ENCODE peak calls at places on chromosomes 7 and 10, in nine cellular contexts. M is WERI-Rb-1, A is RWPE1, T is testis, H is SJSA1, N is substantia nigra, I is heart right ventricle, B is iPS DF 6.9, O is fibroblast of lung. E is an unnamed sample.

GRCh38 chr10:15035385-15036301 is 8.1 kb upstream of the OLAH start:
- DNase-seq in M (no peak), A (no peak), T (no peak), H (peak), N (peak), I (peak), B (no peak), O (peak), E (no peak)

GRCh38 chr10:73837072-73837471 is 25.7 kb upstream of the NDST2 start:
- DNase-seq in M (no peak), A (no peak), T (no peak), H (no peak), N (no peak), I (no peak), B (no peak), O (peak), E (no peak)

GRCh38 chr10:45040921-45041320 is 40.2 kb downstream of the ZNF22 start:
- DNase-seq in M (no peak), A (no peak), T (no peak), H (no peak), N (no peak), I (no peak), B (no peak), O (peak), E (no peak)

GRCh38 chr7:73704640-73705550 is 14.6 kb downstream of the STX1A start:
- DNase-seq in M (peak), A (peak), T (no peak), H (no peak), N (no peak), I (no peak), B (no peak), O (peak), E (no peak)

GRCh38 chr10:75401569-75402485 is at the start of gene ZNF503:
- DNase-seq in M (peak), A (peak), T (peak), H (peak), N (peak), I (peak), B (no peak), O (peak), E (peak)

GRCh38 chr10:21175797-21176196 is 278.7 kb upstream of the NEBL start:
- DNase-seq in M (no peak), A (no peak), T (no peak), H (no peak), N (no peak), I (no peak), B (no peak), O (no peak), E (no peak)

GRCh38 chr10:109259293-109259692 is 664.0 kb downstream of the XPNPEP1 start:
- DNase-seq in M (no peak), A (no peak), T (no peak), H (no peak), N (no peak), I (no peak), B (no peak), O (peak), E (no peak)

GRCh38 chr7:155568335-155568660 is 21.9 kb upstream of the CNPY1 start:
- DNase-seq in M (no peak), A (no peak), T (no peak), H (no peak), N (no peak), I (no peak), B (no peak), O (no peak), E (no peak)

GRCh38 chr7:1400351-1400750 is 58.9 kb downstream of the MICALL2 start:
- DNase-seq in M (no peak), A (no peak), T (no peak), H (no peak), N (no peak), I (no peak), B (no peak), O (no peak), E (no peak)

GRCh38 chr10:95474228-95475002 is 86.8 kb downstream of the SORBS1 start:
- DNase-seq in M (no peak), A (peak), T (peak), H (no peak), N (no peak), I (peak), B (no peak), O (peak), E (no peak)

GRCh38 chr7:45089314-45089891 is 634 bp upstream of the NACAD start:
- DNase-seq in M (peak), A (peak), T (peak), H (peak), N (peak), I (peak), B (peak), O (peak), E (peak)

GRCh38 chr10:11270858-11271179 is 253.1 kb downstream of the CELF2 start:
- DNase-seq in M (no peak), A (no peak), T (no peak), H (no peak), N (no peak), I (no peak), B (no peak), O (no peak), E (no peak)

GRCh38 chr7:71271203-71271602 is 139.3 kb downstream of the GALNT17 start:
- DNase-seq in M (no peak), A (no peak), T (no peak), H (no peak), N (no peak), I (no peak), B (no peak), O (no peak), E (no peak)

GRCh38 chr7:7254908-7255307 is 72.6 kb downstream of the C1GALT1 start:
- DNase-seq in M (no peak), A (no peak), T (no peak), H (no peak), N (no peak), I (no peak), B (no peak), O (no peak), E (no peak)

GRCh38 chr7:519429-519973 is at the start of gene PDGFA:
- DNase-seq in M (no peak), A (no peak), T (no peak), H (no peak), N (no peak), I (no peak), B (no peak), O (peak), E (no peak)

GRCh38 chr7:35565927-35566326 is 129.0 kb downstream of the HERPUD2 start:
- DNase-seq in M (no peak), A (no peak), T (no peak), H (no peak), N (no peak), I (no peak), B (no peak), O (no peak), E (no peak)

GRCh38 chr10:89175821-89176220 is 31.3 kb downstream of the CH25H start:
- DNase-seq in M (no peak), A (no peak), T (no peak), H (no peak), N (no peak), I (no peak), B (no peak), O (no peak), E (no peak)

GRCh38 chr7:43584200-43584586 is 1.3 kb downstream of the STK17A start:
- DNase-seq in M (no peak), A (no peak), T (no peak), H (peak), N (no peak), I (peak), B (no peak), O (peak), E (no peak)

GRCh38 chr10:22505923-22506685 is 160.8 kb downstream of the SPAG6 start:
- DNase-seq in M (no peak), A (no peak), T (peak), H (no peak), N (no peak), I (no peak), B (no peak), O (peak), E (peak)

GRCh38 chr7:128164061-128164954 is 76.8 kb upstream of the LEP start:
- DNase-seq in M (no peak), A (peak), T (no peak), H (peak), N (no peak), I (no peak), B (no peak), O (peak), E (peak)

GRCh38 chr7:87213801-87214200 is 5.7 kb downstream of the TMEM243 start:
- DNase-seq in M (no peak), A (no peak), T (no peak), H (peak), N (no peak), I (no peak), B (no peak), O (no peak), E (no peak)

GRCh38 chr10:100817268-100817839 is 72.0 kb downstream of the PAX2 start:
- DNase-seq in M (peak), A (no peak), T (no peak), H (no peak), N (no peak), I (no peak), B (no peak), O (no peak), E (no peak)

GRCh38 chr7:43530553-43531410 is 52.1 kb upstream of the STK17A start:
- DNase-seq in M (no peak), A (no peak), T (no peak), H (no peak), N (no peak), I (no peak), B (no peak), O (no peak), E (no peak)

GRCh38 chr10:100970914-100971811 is 1.9 kb downstream of the SEMA4G start:
- DNase-seq in M (no peak), A (no peak), T (peak), H (no peak), N (no peak), I (no peak), B (no peak), O (no peak), E (no peak)

DNA sequence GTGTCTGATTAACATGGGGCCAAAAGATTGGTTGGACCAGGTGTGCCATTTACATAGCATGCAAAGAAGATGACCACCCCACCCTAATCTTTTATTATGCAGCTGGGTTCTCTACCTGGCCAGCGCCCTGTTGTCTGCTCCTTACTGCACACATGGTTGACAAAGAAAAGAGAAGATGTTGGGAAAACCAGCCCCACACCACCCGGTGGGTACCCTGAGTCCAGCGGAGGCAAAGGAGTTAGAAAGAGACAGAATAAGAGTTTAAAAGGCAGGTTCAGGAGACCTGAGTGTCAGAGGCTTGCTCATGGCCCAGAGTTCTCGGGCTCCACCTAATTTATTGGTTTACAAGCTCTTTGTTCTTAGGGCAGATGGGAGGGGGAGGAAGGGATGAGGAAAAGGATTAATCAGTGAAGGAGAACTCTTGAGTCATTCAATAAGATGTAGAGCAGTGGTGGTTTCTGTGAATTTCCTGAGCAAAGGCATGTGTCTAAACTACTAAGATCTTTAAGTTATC is 24.1 kb upstream of the ABCA13 start:
- DNase-seq in M (no peak), A (no peak), T (no peak), H (no peak), N (no peak), I (no peak), B (no peak), O (no peak), E (peak)
- H3K27ac ChIP-seq in M (no peak), A (no peak), T (no peak), H (no peak), N (no peak), I (no peak), B (no peak), O (no peak), E (peak)

GRCh38 chr10:27663611-27664010 is 82.0 kb downstream of the MKX start:
- DNase-seq in M (no peak), A (no peak), T (no peak), H (no peak), N (no peak), I (no peak), B (no peak), O (no peak), E (no peak)
- H3K27ac ChIP-seq in M (no peak), A (no peak), T (no peak), H (no peak), N (no peak), I (no peak), B (no peak), O (no peak), E (no peak)

GRCh38 chr10:86959737-86960002 is 1.3 kb downstream of the SNCG start:
- DNase-seq in M (no peak), A (no peak), T (peak), H (no peak), N (no peak), I (no peak), B (no peak), O (no peak), E (no peak)
- H3K27ac ChIP-seq in M (no peak), A (peak), T (peak), H (peak), N (no peak), I (peak), B (no peak), O (no peak), E (peak)

DNA sequence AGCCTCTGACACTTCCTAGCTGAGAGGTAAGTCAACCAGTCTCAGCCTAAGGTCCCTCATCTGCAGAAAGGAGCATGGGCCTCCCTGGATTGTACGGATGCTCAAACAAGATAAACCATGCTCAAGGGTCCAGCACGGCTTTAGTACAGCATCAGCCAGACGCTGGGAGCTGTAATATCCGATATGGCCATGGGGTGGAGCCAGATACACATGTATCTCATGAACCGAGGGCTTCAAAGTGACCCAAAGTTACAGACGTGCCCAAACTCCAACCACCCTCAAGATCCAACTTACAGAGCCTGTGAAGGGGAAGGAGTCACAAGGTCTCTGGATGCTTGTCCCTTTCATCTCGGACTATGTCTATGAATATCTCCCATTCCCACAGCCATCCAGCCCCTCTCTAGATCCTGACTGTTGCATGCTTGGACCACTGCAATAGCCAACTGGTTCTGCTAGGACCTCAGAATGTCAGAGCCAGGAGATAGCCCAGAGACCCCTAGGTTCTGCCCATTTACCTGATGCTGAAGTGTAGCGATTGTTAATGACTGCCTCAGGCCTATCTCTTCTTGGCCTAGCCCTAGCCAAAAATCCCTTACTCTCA is 142.4 kb downstream of the SH3PXD2A start:
- DNase-seq in M (peak), A (peak), T (peak), H (peak), N (peak), I (peak), B (peak), O (peak), E (no peak)
- H3K27ac ChIP-seq in M (no peak), A (peak), T (no peak), H (no peak), N (peak), I (no peak), B (no peak), O (no peak), E (peak)

GRCh38 chr7:27169658-27170493 is 4.2 kb downstream of the HOXA10 start:
- DNase-seq in M (no peak), A (no peak), T (no peak), H (peak), N (no peak), I (no peak), B (no peak), O (no peak), E (no peak)

GRCh38 chr7:27167170-27167505 is 1.8 kb upstream of the HOXA9 start:
- DNase-seq in M (no peak), A (no peak), T (no peak), H (no peak), N (no peak), I (no peak), B (no peak), O (no peak), E (no peak)

GRCh38 chr7:27168265-27168947 is 3.1 kb upstream of the HOXA9 start:
- DNase-seq in M (no peak), A (no peak), T (no peak), H (peak), N (no peak), I (no peak), B (no peak), O (no peak), E (no peak)

GRCh38 chr7:27166475-27167169 is 1.3 kb upstream of the HOXA9 start:
- DNase-seq in M (no peak), A (no peak), T (no peak), H (peak), N (no peak), I (no peak), B (no peak), O (no peak), E (no peak)

DNA sequence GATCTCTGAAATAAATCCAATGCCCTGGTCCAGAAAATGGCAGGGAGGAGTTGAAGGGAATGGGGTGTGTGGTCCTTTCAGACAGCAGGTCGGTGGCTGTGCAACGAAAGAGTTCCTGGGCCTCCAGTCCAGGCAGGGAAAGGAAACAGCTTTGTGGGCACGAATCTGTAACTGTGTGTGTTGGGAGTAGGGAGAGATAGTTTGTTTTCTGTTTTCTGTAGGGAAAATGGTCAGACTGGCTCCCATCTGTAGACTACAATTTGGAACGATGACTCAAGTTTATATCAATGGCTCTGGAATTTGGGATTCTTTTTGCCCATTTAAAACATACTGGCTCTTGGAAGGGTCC is 2.6 kb upstream of the HOXA9 start:
- DNase-seq in M (no peak), A (no peak), T (no peak), H (peak), N (no peak), I (no peak), B (no peak), O (no peak), E (no peak)
- H3K27ac ChIP-seq in M (no peak), A (peak), T (no peak), H (peak), N (no peak), I (no peak), B (no peak), O (no peak), E (peak)

DNA sequence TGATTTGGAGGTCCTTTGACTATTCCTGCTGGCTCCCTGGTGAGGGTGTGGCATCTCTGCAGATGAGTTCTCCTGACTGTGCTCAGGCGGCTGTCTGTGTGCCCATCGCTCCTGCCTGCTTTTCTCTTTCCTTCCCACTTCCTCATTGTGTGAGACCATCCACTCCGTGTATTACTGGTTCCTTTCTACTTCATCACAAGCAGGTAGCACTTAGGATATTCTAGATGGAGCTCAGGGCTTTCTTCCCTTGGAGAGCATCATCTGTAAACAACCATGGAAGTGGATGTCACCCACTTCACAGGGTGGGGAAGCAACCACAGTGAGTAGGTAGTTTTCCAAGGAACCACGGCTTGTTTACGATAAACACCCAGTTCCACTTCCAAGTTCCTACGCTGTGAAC is 15.7 kb downstream of the DNAJB6 start:
- DNase-seq in M (no peak), A (no peak), T (no peak), H (no peak), N (no peak), I (no peak), B (no peak), O (no peak), E (no peak)
- H3K27ac ChIP-seq in M (no peak), A (peak), T (no peak), H (no peak), N (no peak), I (peak), B (no peak), O (no peak), E (no peak)

DNA sequence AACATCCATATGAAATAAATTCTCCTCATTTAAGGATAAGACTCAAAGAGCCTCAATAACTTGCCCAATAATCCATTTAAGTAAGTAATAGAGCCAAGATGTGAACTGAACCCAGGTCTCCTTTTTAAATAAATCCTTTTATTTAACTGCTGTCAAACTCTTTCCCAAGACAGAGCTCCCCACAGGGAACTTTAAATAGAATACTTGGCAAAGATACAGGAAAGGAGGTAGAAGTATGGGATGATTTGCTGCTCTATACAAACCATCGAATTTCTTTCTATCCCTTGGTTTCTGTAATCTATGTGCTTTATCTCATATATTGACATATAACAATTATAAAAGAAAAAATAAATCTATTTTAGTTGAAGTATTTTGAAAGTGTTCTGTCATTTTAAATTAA is 295.9 kb downstream of the CSTF2T start:
- DNase-seq in M (no peak), A (no peak), T (no peak), H (no peak), N (no peak), I (no peak), B (no peak), O (no peak), E (no peak)
- H3K27ac ChIP-seq in M (no peak), A (no peak), T (no peak), H (no peak), N (no peak), I (no peak), B (no peak), O (no peak), E (no peak)

GRCh38 chr7:47292832-47293309 is 289.0 kb downstream of the TNS3 start:
- DNase-seq in M (no peak), A (no peak), T (no peak), H (no peak), N (no peak), I (no peak), B (no peak), O (peak), E (no peak)
- H3K27ac ChIP-seq in M (no peak), A (peak), T (no peak), H (peak), N (no peak), I (peak), B (no peak), O (no peak), E (peak)

DNA sequence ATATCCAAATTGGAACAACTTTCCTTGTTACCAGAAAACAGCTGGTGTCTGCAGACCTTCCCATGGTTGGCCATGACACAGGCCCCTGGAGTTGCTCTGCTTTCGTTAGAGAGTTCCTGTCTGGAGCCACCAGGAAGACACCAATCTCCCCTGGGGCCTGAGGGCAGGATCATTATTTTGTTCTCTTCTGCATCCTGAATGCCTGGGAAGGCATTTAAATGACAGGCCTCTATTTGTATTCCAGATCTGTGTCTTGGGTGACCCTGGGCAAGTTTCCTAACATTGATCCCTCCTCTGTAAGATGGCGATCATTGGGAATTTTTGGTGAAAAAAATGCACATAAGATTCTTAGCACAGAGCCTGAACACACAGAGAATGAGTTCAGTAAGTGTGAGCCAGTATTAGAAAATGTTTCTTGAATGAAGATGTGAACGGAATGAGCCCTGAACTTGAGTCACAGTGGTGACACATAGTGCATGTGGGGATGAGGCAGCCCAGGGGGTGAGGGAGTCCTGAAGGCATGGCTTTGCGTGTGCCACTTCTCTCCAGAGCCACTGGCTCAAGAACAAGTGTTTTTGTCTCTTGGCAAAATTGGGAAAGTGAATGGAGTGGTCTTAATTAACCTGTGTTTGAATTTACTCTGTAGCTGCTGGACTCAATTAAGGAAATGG is 28.4 kb downstream of the BMPER start:
- DNase-seq in M (no peak), A (peak), T (no peak), H (peak), N (no peak), I (no peak), B (no peak), O (peak), E (peak)
- H3K27ac ChIP-seq in M (no peak), A (no peak), T (no peak), H (peak), N (no peak), I (no peak), B (no peak), O (peak), E (peak)

E was measured in epithelial cell of prostate.